ENCODE peak calls at places on chromosome 6, in nine cellular contexts. M is stomach, B is body of pancreas, C is adrenal gland, W is breast epithelium, F is Peyer's patch, P is IMR-90, R is H1, Z is spleen. V is an unnamed sample.

GRCh38 chr6:158660331-158660730 is 10.5 kb downstream of the SYTL3 start:
- DNase-seq in M (peak), B (peak), C (no peak), W (no peak), F (peak), P (no peak), R (no peak), Z (peak), V (no peak)

GRCh38 chr6:148790404-148790803 is 43.6 kb downstream of the UST start:
- DNase-seq in M (no peak), B (no peak), C (no peak), W (no peak), F (no peak), P (no peak), R (no peak), Z (no peak), V (no peak)

GRCh38 chr6:4270799-4271198 is 135.4 kb upstream of the ECI2 start:
- DNase-seq in M (no peak), B (no peak), C (peak), W (no peak), F (no peak), P (peak), R (no peak), Z (no peak), V (no peak)

GRCh38 chr6:161067749-161068148 is 76.2 kb downstream of the MAP3K4 start:
- DNase-seq in M (no peak), B (no peak), C (no peak), W (no peak), F (no peak), P (no peak), R (no peak), Z (no peak), V (no peak)

GRCh38 chr6:31476515-31477139 is 21.3 kb upstream of the MICB start:
- DNase-seq in M (no peak), B (no peak), C (no peak), W (no peak), F (peak), P (no peak), R (no peak), Z (no peak), V (peak)

GRCh38 chr6:72363844-72364740 is 257.8 kb upstream of the KCNQ5 start:
- DNase-seq in M (no peak), B (peak), C (no peak), W (peak), F (no peak), P (peak), R (no peak), Z (no peak), V (no peak)

GRCh38 chr6:167150815-167151557 is 6.8 kb downstream of the GPR31 start:
- DNase-seq in M (no peak), B (no peak), C (no peak), W (no peak), F (no peak), P (no peak), R (no peak), Z (no peak), V (no peak)

GRCh38 chr6:158970640-158971291 is 29.2 kb downstream of the RSPH3 start:
- DNase-seq in M (peak), B (no peak), C (peak), W (no peak), F (no peak), P (no peak), R (no peak), Z (no peak), V (no peak)

GRCh38 chr6:2542858-2543218 is 207.9 kb downstream of the MYLK4 start:
- DNase-seq in M (no peak), B (peak), C (no peak), W (no peak), F (no peak), P (peak), R (no peak), Z (no peak), V (no peak)

GRCh38 chr6:42226251-42227143 is 8.8 kb upstream of the MRPS10 start:
- DNase-seq in M (no peak), B (peak), C (no peak), W (peak), F (peak), P (peak), R (peak), Z (no peak), V (no peak)

GRCh38 chr6:169800668-169801395 is 49.4 kb downstream of the ERMARD start:
- DNase-seq in M (peak), B (peak), C (peak), W (no peak), F (no peak), P (peak), R (no peak), Z (peak), V (peak)

GRCh38 chr6:29861521-29862255 is 34.1 kb downstream of the HLA-G start:
- DNase-seq in M (no peak), B (no peak), C (no peak), W (no peak), F (no peak), P (no peak), R (no peak), Z (no peak), V (no peak)

GRCh38 chr6:170136541-170137175 is 154.2 kb downstream of the DLL1 start:
- DNase-seq in M (no peak), B (no peak), C (no peak), W (no peak), F (peak), P (no peak), R (no peak), Z (peak), V (no peak)

DNA sequence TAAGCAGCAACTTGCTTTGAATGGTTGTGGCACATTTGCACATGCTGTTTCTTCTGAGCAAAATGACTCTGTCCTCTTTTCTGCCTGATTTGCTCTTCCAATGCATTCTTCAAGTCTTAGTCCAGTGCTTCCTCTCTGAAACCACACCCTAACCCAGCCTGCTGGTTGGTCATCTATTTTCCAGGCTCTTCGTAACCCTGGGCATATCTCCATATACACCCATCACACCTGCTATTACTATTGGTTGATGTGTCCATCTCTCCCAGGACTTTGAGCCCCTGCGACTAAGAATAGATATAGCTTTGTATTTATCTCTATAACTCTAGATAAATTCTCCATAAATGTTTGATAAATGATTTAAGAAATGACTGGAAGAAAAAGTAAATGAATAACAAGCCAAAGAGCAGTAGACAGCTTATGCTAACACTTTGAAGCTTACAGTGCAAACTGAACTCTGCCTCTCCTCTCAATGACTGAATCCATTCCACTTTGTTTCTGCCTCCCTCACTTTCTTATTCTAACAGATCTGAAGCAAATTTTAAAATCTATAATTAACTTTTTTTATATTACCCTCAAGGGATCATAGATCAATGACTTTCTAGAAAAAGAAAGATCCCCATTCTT is 59.7 kb upstream of the NT5E start:
- DNase-seq in M (no peak), B (no peak), C (no peak), W (no peak), F (peak), P (peak), R (no peak), Z (no peak), V (no peak)
- TF ChIP-seq POLR2A in M (no peak), B (no peak), C (no peak), W (no peak), F (peak), P (no peak), R (no peak), Z (no peak), V (no peak)

GRCh38 chr6:34528996-34529664 is 27.0 kb downstream of the SPDEF start:
- DNase-seq in M (no peak), B (no peak), C (no peak), W (no peak), F (no peak), P (no peak), R (no peak), Z (peak), V (no peak)

GRCh38 chr6:34529665-34530327 is 26.3 kb downstream of the SPDEF start:
- DNase-seq in M (peak), B (peak), C (no peak), W (no peak), F (no peak), P (no peak), R (no peak), Z (no peak), V (no peak)

GRCh38 chr6:34532230-34532629 is 23.9 kb downstream of the SPDEF start:
- DNase-seq in M (no peak), B (no peak), C (no peak), W (no peak), F (no peak), P (no peak), R (no peak), Z (no peak), V (no peak)

GRCh38 chr6:34531580-34532201 is 24.4 kb downstream of the SPDEF start:
- DNase-seq in M (no peak), B (peak), C (no peak), W (peak), F (no peak), P (peak), R (peak), Z (peak), V (no peak)

DNA sequence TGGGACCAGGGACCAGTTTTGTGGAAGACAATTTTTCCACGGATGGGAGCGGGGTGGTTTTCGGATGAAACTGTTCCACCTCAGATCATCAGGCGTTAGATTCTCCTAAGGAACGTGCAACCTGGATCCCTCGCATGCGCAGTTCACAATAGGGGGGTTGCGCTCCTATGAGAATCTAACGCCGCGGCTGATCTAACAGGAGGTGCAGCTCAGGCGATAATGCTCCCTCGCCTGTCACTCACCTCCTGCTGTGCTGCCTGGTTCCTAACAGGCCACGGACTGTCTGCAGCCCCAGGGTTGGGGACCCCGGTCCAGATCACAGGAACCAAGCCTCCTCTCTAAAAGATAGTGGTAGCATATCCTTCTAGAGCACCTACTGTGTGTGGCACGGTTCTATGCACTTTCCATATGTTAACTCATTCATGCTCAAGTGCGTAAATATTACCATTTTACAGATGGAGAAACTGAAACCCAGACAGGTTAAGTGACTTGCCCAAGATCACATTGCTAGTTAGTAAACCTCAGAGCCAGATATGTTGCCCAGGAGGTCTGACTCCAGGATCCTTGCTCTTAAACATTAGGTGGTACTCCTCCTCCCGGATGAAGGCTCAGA is 25.3 kb downstream of the SPDEF start:
- DNase-seq in M (no peak), B (no peak), C (no peak), W (no peak), F (no peak), P (no peak), R (no peak), Z (no peak), V (no peak)
- H3K4me3 ChIP-seq in M (no peak), B (no peak), C (no peak), W (no peak), F (no peak), P (no peak), R (no peak), Z (no peak), V (no peak)

GRCh38 chr6:90257486-90257738 is 39.2 kb downstream of the BACH2 start:
- DNase-seq in M (no peak), B (no peak), C (no peak), W (no peak), F (no peak), P (no peak), R (no peak), Z (no peak), V (no peak)
- H3K27ac ChIP-seq in M (no peak), B (no peak), C (no peak), W (no peak), F (no peak), P (no peak), R (no peak), Z (no peak), V (no peak)

GRCh38 chr6:16239090-16239797 is 857 bp downstream of the GMPR start:
- DNase-seq in M (peak), B (peak), C (peak), W (no peak), F (peak), P (peak), R (no peak), Z (peak), V (no peak)
- TF ChIP-seq POLR2A in M (no peak), B (peak), C (peak), W (no peak), F (no peak), P (no peak), R (no peak), Z (no peak), V (no peak)

GRCh38 chr6:26569433-26569764 is 27.4 kb upstream of the ABT1 start:
- DNase-seq in M (no peak), B (no peak), C (no peak), W (no peak), F (no peak), P (no peak), R (no peak), Z (no peak), V (no peak)
- H3K4me3 ChIP-seq in M (peak), B (no peak), C (no peak), W (peak), F (no peak), P (peak), R (peak), Z (peak), V (peak)

DNA sequence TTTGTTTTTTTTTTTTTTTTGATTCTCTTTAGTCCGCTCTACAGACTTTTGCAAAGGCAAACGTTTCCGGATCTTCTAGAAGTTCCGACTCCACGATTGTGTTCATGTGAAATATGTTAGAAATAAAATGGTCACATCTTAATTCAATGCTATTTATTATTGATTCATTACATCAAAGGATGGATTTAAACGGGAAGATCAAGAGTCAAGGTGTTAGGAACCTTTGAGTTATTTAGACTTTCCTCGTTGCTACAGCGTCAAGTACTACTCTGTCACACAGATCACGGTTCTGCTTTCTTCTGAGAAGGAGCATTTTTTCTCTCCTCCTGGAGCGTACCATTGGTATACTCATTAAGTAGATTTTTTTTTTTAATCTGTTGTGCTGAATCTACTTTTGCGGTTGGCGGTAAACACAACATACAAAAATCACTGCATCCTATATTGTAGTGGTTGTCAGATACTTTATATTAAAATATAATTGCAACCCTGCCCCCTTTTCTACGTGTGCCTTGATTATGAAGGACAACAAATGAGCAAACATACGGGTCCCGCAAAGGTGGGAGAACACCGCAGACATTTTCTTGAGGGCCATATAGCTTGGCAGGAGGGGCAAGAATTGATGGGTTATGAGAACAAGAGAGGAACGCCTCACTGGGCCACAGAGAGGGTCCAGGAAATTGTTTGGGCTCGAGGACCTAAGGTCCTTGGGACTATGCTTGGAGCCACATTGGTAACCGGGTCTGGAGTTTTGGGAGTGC is 17.5 kb downstream of the HMGN4 start:
- DNase-seq in M (no peak), B (no peak), C (no peak), W (no peak), F (no peak), P (peak), R (no peak), Z (no peak), V (no peak)
- H3K27ac ChIP-seq in M (peak), B (no peak), C (no peak), W (no peak), F (no peak), P (no peak), R (no peak), Z (peak), V (peak)

GRCh38 chr6:139373928-139374356 is 506 bp downstream of the CITED2 start:
- DNase-seq in M (no peak), B (no peak), C (no peak), W (no peak), F (peak), P (no peak), R (no peak), Z (no peak), V (no peak)

GRCh38 chr6:139374357-139375238 is at the start of gene CITED2:
- DNase-seq in M (peak), B (peak), C (peak), W (peak), F (peak), P (peak), R (peak), Z (peak), V (no peak)

GRCh38 chr6:139372326-139373153 is 1.9 kb downstream of the CITED2 start:
- DNase-seq in M (no peak), B (no peak), C (no peak), W (no peak), F (no peak), P (peak), R (no peak), Z (no peak), V (no peak)

GRCh38 chr6:139371421-139372253 is 2.8 kb downstream of the CITED2 start:
- DNase-seq in M (no peak), B (no peak), C (no peak), W (no peak), F (no peak), P (peak), R (no peak), Z (no peak), V (no peak)

DNA sequence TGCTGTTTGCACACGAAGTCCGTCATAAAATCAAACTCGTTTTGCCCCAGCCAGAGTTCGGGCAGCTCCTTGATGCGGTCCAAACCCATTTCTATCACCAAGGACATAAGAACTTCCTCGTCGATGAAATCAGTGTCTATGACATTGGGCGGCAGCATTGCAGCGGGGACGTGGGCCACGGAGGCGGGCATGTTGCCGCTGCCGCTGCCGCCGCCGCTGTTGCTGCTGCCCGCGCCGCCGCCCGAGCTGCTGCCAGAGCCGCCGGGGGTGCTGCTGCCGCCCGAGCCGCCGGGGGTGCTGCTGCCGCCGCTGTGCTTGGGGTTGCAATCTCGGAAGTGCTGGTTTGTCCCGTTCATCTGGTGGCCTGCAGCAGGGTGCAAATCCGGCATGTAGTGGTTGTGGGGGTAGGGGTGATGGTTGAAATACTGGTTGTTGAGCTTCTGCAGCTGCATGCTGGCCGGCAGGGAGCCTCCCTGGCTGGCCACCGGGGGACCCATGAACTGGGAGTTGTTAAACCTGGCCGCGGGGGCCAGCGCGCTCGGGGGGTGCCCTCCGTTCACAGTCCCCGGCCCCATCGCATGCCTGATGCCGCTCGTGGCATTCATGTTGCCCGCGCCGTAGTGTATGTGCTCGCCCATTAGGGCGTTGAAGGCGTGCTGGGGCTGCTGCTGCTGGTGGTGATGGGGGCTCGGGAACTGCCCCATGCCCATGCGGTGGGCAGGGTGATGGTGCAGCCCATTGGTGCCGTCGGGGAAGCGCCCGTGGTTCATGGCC is 1.1 kb downstream of the CITED2 start:
- DNase-seq in M (peak), B (peak), C (peak), W (peak), F (peak), P (peak), R (no peak), Z (peak), V (no peak)
- TF ChIP-seq POLR2A in M (no peak), B (no peak), C (no peak), W (no peak), F (no peak), P (peak), R (no peak), Z (no peak), V (peak)